ENCODE peak calls at places on chromosome 5, in four cellular contexts. Z is sigmoid colon, W is astrocyte, C is lower lobe of right lung. K is an unnamed sample.
A peak's percentile ranks its signal among the peaks of the same experiment; 100 is the strongest.

GRCh38 chr5:147939431-147940114 is 33.2 kb upstream of the C5orf46 start:
- DNase-seq in Z (no peak), W (no peak), C (no peak), K (no peak)

GRCh38 chr5:15607076-15607475 is 107.1 kb downstream of the FBXL7 start:
- DNase-seq in Z (no peak), W (no peak), C (no peak), K (no peak)

GRCh38 chr5:138639326-138639725 is 64.1 kb upstream of the HSPA9 start:
- DNase-seq in Z (no peak), W (no peak), C (no peak), K (no peak)

GRCh38 chr5:97553829-97554452 is 370.9 kb upstream of the RIOK2 start:
- DNase-seq in Z (no peak), W (no peak), C (no peak), K (no peak)

GRCh38 chr5:110909415-110909814 is 162.1 kb upstream of the TSLP start:
- DNase-seq in Z (no peak), W (peak; percentile 43), C (no peak), K (no peak)

GRCh38 chr5:140557965-140558364 is 692 bp upstream of the SRA1 start:
- DNase-seq in Z (peak; percentile 26), W (no peak), C (no peak), K (no peak)

GRCh38 chr5:171429543-171429910 is 10.1 kb downstream of the FGF18 start:
- DNase-seq in Z (peak; percentile 56), W (no peak), C (peak; percentile 27), K (no peak)

GRCh38 chr5:127650649-127651048 is 1.8 kb downstream of the CTXN3 start:
- DNase-seq in Z (no peak), W (peak; percentile 80), C (no peak), K (no peak)

GRCh38 chr5:78065663-78066062 is 228.8 kb downstream of the AP3B1 start:
- DNase-seq in Z (no peak), W (no peak), C (no peak), K (no peak)

GRCh38 chr5:85453026-85453349 is 1068.3 kb upstream of the EDIL3 start:
- DNase-seq in Z (no peak), W (no peak), C (no peak), K (no peak)

GRCh38 chr5:69331528-69332445 is 814 bp downstream of the CCDC125 start:
- DNase-seq in Z (no peak), W (no peak), C (no peak), K (no peak)

GRCh38 chr5:142908659-142909058 is 138.5 kb downstream of the ARHGAP26 start:
- DNase-seq in Z (no peak), W (no peak), C (no peak), K (no peak)

GRCh38 chr5:177498013-177498847 is 826 bp upstream of the PDLIM7 start:
- DNase-seq in Z (peak; percentile 84), W (no peak), C (no peak), K (peak; percentile 76)

GRCh38 chr5:56951131-56951945 is 585 bp downstream of the MIER3 start:
- DNase-seq in Z (peak; percentile 66), W (no peak), C (peak; percentile 49), K (no peak)

GRCh38 chr5:180718810-180719453 is 20.9 kb downstream of the OR2Y1 start:
- DNase-seq in Z (no peak), W (peak; percentile 2), C (no peak), K (no peak)

GRCh38 chr5:170986598-170986997 is 124.8 kb downstream of the RANBP17 start:
- DNase-seq in Z (no peak), W (peak; percentile 6), C (no peak), K (no peak)

GRCh38 chr5:78533356-78533755 is 115.2 kb downstream of the LHFPL2 start:
- DNase-seq in Z (peak; percentile 26), W (no peak), C (no peak), K (no peak)

GRCh38 chr5:72558383-72558782 is 51.2 kb upstream of the ZNF366 start:
- DNase-seq in Z (no peak), W (no peak), C (no peak), K (no peak)

GRCh38 chr5:40680741-40681350 is 1.1 kb downstream of the PTGER4 start:
- DNase-seq in Z (peak; percentile 74), W (no peak), C (peak; percentile 60), K (peak; percentile 72)

GRCh38 chr5:168978015-168978414 is 322.9 kb downstream of the SLIT3 start:
- DNase-seq in Z (no peak), W (peak; percentile 88), C (no peak), K (no peak)

GRCh38 chr5:167839065-167839464 is 452.4 kb upstream of the WWC1 start:
- DNase-seq in Z (no peak), W (no peak), C (no peak), K (no peak)

GRCh38 chr5:36150676-36151433 is 832 bp downstream of the LMBRD2 start:
- DNase-seq in Z (no peak), W (peak; percentile 30), C (peak; percentile 59), K (peak; percentile 24)

GRCh38 chr5:158701406-158702177 is 398.1 kb downstream of the EBF1 start:
- DNase-seq in Z (no peak), W (peak; percentile 45), C (no peak), K (no peak)

GRCh38 chr5:142492781-142493281 is 168.0 kb upstream of the SPRY4 start:
- DNase-seq in Z (no peak), W (peak; percentile 29), C (no peak), K (no peak)

GRCh38 chr5:14665110-14665822 is 748 bp downstream of the OTULIN start:
- DNase-seq in Z (no peak), W (no peak), C (peak; percentile 57), K (peak; percentile 43)

GRCh38 chr5:165497707-165498106 is 1992.3 kb downstream of the MAT2B start:
- DNase-seq in Z (no peak), W (peak; percentile 16), C (no peak), K (peak; percentile 13)

GRCh38 chr5:109196486-109196885 is 213.3 kb downstream of the PJA2 start:
- DNase-seq in Z (no peak), W (no peak), C (no peak), K (no peak)

GRCh38 chr5:73763300-73764032 is 137.5 kb downstream of the ARHGEF28 start:
- DNase-seq in Z (no peak), W (no peak), C (no peak), K (no peak)

GRCh38 chr5:181024245-181025029 is 15.6 kb upstream of the BTNL9 start:
- DNase-seq in Z (no peak), W (no peak), C (no peak), K (no peak)

GRCh38 chr5:81787843-81788242 is 36.9 kb upstream of the SSBP2 start:
- DNase-seq in Z (peak; percentile 89), W (peak; percentile 69), C (no peak), K (peak; percentile 81)

GRCh38 chr5:169893010-169893409 is 87.3 kb downstream of the INSYN2B start:
- DNase-seq in Z (no peak), W (peak; percentile 13), C (no peak), K (no peak)

GRCh38 chr5:144295284-144295683 is 124.6 kb downstream of the KCTD16 start:
- DNase-seq in Z (no peak), W (no peak), C (no peak), K (no peak)

GRCh38 chr5:42719034-42719433 is 37.6 kb upstream of the CCDC152 start:
- DNase-seq in Z (no peak), W (peak; percentile 0), C (no peak), K (no peak)

GRCh38 chr5:107564896-107565295 is 105.8 kb downstream of the EFNA5 start:
- DNase-seq in Z (no peak), W (peak; percentile 83), C (no peak), K (no peak)

DNA sequence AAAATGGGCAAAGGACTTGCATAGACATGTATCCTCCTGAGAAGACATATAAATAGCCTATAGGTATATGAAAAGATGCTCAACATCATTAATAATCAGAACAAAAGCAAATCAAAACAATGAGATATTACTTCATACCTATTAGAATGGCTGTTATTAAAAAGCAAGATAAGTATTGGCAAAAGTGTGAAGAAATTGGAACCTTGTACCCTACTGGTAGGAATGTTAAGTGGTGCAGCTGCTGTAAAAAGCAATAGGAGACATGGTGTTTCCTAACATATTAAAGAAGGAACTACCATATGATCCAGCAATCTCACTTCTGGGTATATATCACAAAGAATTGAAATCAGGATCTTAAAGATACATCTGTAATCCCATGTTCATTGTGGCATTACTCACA is 69.8 kb upstream of the PRR16 start:
- DNase-seq in Z (no peak), W (no peak), C (no peak), K (no peak)
- TF ChIP-seq CTCF in Z (no peak), W (no peak), C (no peak), K (no peak)

DNA sequence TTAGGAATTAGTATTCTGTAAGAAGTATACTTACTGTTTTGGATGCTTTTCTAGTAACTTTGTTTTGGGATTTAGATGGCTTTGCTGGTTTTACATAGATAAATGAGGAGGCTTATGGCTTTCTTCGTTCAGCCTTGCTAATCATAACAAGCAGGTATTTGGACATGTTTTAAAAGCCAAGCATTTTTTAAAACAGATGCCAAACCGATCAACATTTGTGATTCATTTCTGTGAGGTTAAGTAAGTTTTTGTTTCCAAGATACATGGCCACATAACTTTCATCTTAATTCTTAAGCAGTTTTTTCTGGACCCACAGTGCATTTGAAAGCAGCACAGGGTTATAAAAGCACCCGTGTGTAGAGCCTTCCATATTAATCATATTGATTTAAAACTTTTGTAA is 21.7 kb downstream of the TARS1 start:
- DNase-seq in Z (no peak), W (peak; percentile 59), C (no peak), K (no peak)
- H3K36me3 ChIP-seq in Z (peaks cover 47% of the 10 kb centered on the region), W (peaks cover 93% of the 10 kb centered on the region), C (peaks cover 100% of the 10 kb centered on the region), K (peaks cover 7% of the 10 kb centered on the region)

GRCh38 chr5:94992325-94992724 is 292.6 kb downstream of the MCTP1 start:
- DNase-seq in Z (no peak), W (no peak), C (no peak), K (no peak)

GRCh38 chr5:94994465-94994996 is 290.4 kb downstream of the MCTP1 start:
- DNase-seq in Z (no peak), W (no peak), C (no peak), K (no peak)

DNA sequence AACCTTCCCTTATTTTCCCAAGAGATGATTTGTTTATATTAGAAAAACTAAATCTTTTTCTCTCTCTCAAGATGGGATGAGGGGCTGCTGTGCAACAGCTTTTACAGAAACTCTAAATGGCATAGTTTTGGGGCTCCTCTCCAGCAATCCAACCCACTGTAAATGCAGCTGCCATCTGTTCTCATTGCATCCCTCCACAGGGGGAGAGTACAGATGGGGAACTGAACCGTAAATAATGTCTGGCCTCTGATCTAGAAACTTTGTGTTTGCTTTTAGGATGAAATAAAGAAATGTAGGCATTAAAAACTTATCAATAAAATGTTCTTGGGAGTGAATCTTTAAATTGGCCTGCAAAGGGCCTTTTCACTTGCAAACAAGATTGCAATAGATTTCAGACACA is 291.4 kb downstream of the MCTP1 start:
- DNase-seq in Z (no peak), W (no peak), C (no peak), K (no peak)
- H3K4me3 ChIP-seq in Z (no peak overlapping the region), W (no peak overlapping the region), C (no peak overlapping the region), K (no peak overlapping the region)

DNA sequence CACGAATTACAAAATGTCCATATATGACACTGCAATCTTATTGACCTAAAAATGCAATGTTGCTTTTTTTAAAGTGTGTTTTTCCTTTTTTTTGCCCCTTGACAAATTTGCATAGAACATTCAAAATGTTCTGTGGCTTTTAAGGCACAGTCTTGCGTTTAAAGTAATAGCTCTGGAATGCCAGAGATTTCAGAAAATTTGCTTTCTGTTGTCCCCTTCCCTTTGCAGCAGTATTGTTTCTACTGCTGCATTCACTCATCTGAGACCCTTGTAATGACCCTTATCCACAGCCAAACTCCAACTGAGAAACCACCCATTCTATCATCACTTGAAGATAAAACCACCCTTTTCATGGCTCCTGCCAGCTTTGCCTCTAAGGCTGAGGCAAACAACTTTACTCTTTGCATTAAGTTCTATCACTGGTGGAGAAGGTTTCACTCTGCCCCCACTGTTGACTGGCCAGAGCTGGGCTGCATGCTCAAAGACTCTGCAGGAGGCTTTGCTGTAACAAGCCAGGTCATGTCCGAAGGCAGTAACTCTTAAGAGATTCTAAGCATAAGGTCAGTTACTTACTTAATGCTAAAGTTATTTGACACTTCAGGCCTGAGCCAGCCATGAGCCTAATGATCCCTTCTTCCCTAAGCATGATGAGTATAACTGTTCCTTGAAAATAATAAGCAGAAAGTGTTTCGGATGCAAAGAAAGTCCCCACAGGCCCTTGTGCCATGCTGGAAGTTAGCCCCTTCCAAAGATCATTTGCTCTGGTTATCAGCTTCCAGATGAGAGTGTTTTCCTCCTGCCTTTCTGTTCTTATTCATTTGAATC is 101.9 kb downstream of the CD180 start:
- DNase-seq in Z (no peak), W (peak; percentile 80), C (no peak), K (no peak)
- TF ChIP-seq CTCF in Z (no peak), W (no peak), C (no peak), K (no peak)